ENCODE peak calls at places on chromosomes 5 and 9, in seven cellular contexts. H is HEK293T, L is HCT116, J is H1, T is K562, K is HepG2, Q is GM12878. I is an unnamed sample.

GRCh38 chr5:157511656-157512644 is 51.9 kb downstream of the NIPAL4 start:
- DNase-seq in J (no peak), L (peak), K (peak), H (peak), T (peak), Q (no peak), I (peak)

GRCh38 chr5:132049093-132049492 is 11.4 kb upstream of the IL3 start:
- DNase-seq in L (no peak), Q (no peak), J (no peak), T (no peak), H (no peak), K (no peak), I (no peak)

GRCh38 chr5:134590992-134591659 is 41.5 kb downstream of the SAR1B start:
- DNase-seq in L (peak), T (no peak), Q (no peak), J (no peak), K (peak), H (no peak), I (no peak)

GRCh38 chr5:474826-475661 is 32.1 kb downstream of the EXOC3 start:
- DNase-seq in T (no peak), H (no peak), J (no peak), L (no peak), K (no peak), Q (no peak), I (peak)

GRCh38 chr9:119861801-119862200 is 492.6 kb upstream of the BRINP1 start:
- DNase-seq in Q (no peak), J (no peak), K (no peak), H (no peak), L (no peak), T (no peak), I (no peak)

GRCh38 chr5:17315710-17316221 is 98.3 kb downstream of the BASP1 start:
- DNase-seq in J (no peak), K (no peak), H (no peak), Q (no peak), T (no peak), L (no peak), I (no peak)

GRCh38 chr5:139470821-139471300 is at the start of gene SMIM33:
- DNase-seq in L (no peak), Q (no peak), K (no peak), T (no peak), J (no peak), H (no peak), I (no peak)

GRCh38 chr5:43145071-43145470 is 24.4 kb downstream of the ZNF131 start:
- DNase-seq in K (no peak), L (no peak), Q (no peak), H (no peak), T (no peak), J (no peak), I (no peak)

GRCh38 chr5:154472871-154473580 is 5.0 kb downstream of the HAND1 start:
- DNase-seq in T (no peak), H (no peak), Q (no peak), K (no peak), J (peak), L (no peak), I (peak)

GRCh38 chr5:139752506-139753350 is 42.9 kb upstream of the PSD2 start:
- DNase-seq in H (no peak), Q (no peak), L (no peak), T (peak), J (no peak), K (no peak), I (no peak)

GRCh38 chr9:77003366-77003765 is 16.1 kb upstream of the FOXB2 start:
- DNase-seq in K (no peak), T (no peak), H (no peak), Q (no peak), L (no peak), J (peak), I (no peak)

GRCh38 chr9:16571127-16571848 is 299.2 kb downstream of the BNC2 start:
- DNase-seq in Q (no peak), L (no peak), T (no peak), H (no peak), J (no peak), K (no peak), I (no peak)

GRCh38 chr9:131641618-131642495 is 96.5 kb downstream of the PRRT1B start:
- DNase-seq in T (no peak), L (no peak), H (no peak), Q (no peak), K (no peak), J (no peak), I (no peak)

GRCh38 chr9:125343518-125344284 is 82.1 kb downstream of the GAPVD1 start:
- DNase-seq in J (no peak), T (no peak), H (peak), K (no peak), Q (no peak), L (no peak), I (peak)

GRCh38 chr5:126248611-126249010 is 174.6 kb upstream of the GRAMD2B start:
- DNase-seq in L (no peak), K (no peak), H (no peak), J (no peak), T (no peak), Q (no peak), I (no peak)

GRCh38 chr5:150781706-150782614 is 3.4 kb downstream of the SMIM3 start:
- DNase-seq in Q (no peak), T (no peak), J (no peak), K (peak), L (no peak), H (no peak), I (no peak)

GRCh38 chr9:93468763-93469456 is 15.5 kb upstream of the FAM120AOS start:
- DNase-seq in J (no peak), H (peak), T (no peak), K (no peak), L (no peak), Q (no peak), I (no peak)

GRCh38 chr9:105146677-105147076 is 97.8 kb upstream of the SLC44A1 start:
- DNase-seq in T (no peak), H (no peak), L (no peak), J (no peak), K (no peak), Q (no peak), I (no peak)

GRCh38 chr9:20041717-20042116 is 252.9 kb upstream of the SLC24A2 start:
- DNase-seq in Q (no peak), L (no peak), T (no peak), K (no peak), J (no peak), H (no peak), I (no peak)

GRCh38 chr5:91403404-91403803 is 20.3 kb upstream of the ARRDC3 start:
- DNase-seq in T (no peak), L (no peak), J (no peak), Q (no peak), H (no peak), K (no peak), I (no peak)

GRCh38 chr9:99905833-99906402 is 536 bp upstream of the STX17 start:
- DNase-seq in Q (no peak), J (no peak), K (no peak), T (no peak), H (no peak), L (no peak), I (no peak)

GRCh38 chr5:175034924-175035323 is 310.5 kb downstream of the MSX2 start:
- DNase-seq in K (no peak), Q (no peak), T (no peak), L (no peak), H (no peak), J (no peak), I (no peak)

GRCh38 chr9:32966036-32966435 is 35.4 kb downstream of the APTX start:
- DNase-seq in H (no peak), K (no peak), L (no peak), J (no peak), T (no peak), Q (no peak), I (no peak)

DNA sequence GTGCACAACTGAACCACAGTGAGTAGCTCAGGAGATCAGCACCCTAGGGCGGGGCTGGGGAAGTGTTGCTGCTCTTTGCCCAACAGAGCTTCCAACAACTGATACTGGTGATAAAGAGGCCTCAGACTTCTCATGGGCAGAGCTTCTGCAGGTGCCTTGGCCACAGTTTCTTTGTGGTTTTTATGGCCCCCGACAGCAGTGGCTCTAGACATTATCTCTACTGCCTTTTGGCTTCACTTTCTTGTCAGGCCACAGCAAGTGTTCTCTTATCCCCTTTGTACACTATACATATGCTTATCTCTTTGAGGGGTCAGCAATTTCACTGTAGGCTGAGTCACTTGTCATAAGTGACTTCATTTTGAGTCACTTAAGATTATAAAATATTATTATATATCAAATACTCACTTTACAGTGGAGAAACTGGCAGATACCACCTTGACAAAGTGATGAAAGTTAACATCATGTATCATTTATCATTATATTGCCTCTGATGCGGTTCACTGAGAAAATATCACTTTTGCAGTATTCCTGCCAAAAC is 90.9 kb upstream of the COX7C start:
- DNase-seq in T (peak), K (no peak), H (no peak), J (no peak), Q (no peak), L (no peak), I (no peak)
- TF ChIP-seq SP1 in T (peak), K (no peak), H (no peak), J (no peak), Q (no peak), L (no peak), I (no peak)

GRCh38 chr9:115018547-115019435 is 88.4 kb upstream of the TNFSF8 start:
- DNase-seq in Q (no peak), T (no peak), J (no peak), L (no peak), H (no peak), K (no peak), I (no peak)
- TF ChIP-seq SP1 in Q (no peak), T (no peak), J (no peak), L (no peak), H (no peak), K (no peak), I (no peak)

GRCh38 chr9:127438394-127438793 is 12.8 kb downstream of the RPL12 start:
- DNase-seq in T (no peak), Q (no peak), H (no peak), J (no peak), L (no peak), K (no peak), I (no peak)

DNA sequence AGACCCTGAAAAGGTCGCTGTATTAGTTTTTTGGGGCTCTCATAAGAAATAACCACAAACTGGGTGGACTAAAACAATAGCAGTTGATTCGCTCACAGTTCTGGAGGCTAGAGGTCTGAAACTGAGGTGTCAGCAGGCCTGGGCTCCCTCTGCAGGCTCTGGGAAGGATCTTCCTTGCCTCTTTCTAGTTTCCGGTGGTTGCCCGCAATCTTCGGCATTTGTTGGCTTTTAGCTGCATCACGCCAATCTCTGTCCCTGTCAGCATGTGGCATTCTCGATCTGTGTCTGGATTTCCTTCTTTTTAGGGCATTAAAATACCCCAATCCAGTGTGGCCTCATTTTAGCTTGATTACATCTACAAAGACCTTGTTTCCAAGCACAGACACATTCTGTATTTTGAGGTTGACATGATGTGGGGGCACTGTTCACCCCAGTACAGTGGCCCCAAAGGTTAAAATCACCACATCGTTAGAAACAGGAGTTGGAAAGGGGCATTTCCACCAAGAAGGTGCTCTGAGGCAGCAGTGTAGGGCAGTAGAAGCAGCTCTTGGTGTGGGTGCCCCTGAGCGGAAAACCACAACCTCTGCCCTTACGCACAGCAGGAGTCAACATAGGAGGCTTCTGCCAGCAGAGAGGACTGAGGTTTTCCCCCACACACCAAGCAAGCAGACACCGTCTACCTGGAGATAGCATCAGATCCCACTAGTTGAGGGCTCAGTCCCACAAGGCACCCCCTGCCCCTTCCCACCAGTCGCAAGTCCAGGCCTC is 13.5 kb downstream of the ZNF79 start:
- DNase-seq in J (no peak), H (no peak), L (no peak), Q (no peak), K (no peak), T (no peak), I (no peak)
- TF ChIP-seq SP1 in J (no peak), H (no peak), L (no peak), Q (no peak), K (no peak), T (no peak), I (no peak)

GRCh38 chr9:109349431-109349846 is 28.6 kb upstream of the EPB41L4B start:
- DNase-seq in Q (no peak), L (no peak), T (no peak), H (no peak), J (no peak), K (no peak), I (no peak)
- TF ChIP-seq SP1 in Q (no peak), L (no peak), T (no peak), H (no peak), J (no peak), K (no peak), I (no peak)

DNA sequence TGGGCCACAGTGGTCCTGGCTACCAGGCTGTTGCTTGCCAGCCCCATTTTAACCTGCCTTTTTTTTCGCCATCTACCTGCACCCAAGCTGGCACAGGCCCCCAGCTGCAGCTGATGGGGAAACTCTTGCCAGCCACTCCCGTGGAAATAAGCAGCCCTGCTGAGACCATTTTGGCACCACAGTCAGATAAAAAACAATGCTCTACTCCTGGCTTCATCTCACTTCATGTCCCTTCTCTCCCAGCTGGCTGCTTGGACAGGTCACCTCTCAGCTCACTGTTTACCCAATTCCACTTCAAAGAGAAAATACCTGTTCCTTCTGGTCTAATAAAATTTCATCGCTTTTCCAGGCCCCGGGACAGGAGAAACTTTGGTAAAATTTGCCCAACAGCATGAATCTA is 322.6 kb upstream of the SLC30A5 start:
- DNase-seq in L (no peak), K (no peak), T (no peak), H (no peak), J (no peak), Q (no peak), I (no peak)
- TF ChIP-seq SP1 in L (no peak), K (no peak), T (no peak), H (no peak), J (no peak), Q (no peak), I (no peak)

DNA sequence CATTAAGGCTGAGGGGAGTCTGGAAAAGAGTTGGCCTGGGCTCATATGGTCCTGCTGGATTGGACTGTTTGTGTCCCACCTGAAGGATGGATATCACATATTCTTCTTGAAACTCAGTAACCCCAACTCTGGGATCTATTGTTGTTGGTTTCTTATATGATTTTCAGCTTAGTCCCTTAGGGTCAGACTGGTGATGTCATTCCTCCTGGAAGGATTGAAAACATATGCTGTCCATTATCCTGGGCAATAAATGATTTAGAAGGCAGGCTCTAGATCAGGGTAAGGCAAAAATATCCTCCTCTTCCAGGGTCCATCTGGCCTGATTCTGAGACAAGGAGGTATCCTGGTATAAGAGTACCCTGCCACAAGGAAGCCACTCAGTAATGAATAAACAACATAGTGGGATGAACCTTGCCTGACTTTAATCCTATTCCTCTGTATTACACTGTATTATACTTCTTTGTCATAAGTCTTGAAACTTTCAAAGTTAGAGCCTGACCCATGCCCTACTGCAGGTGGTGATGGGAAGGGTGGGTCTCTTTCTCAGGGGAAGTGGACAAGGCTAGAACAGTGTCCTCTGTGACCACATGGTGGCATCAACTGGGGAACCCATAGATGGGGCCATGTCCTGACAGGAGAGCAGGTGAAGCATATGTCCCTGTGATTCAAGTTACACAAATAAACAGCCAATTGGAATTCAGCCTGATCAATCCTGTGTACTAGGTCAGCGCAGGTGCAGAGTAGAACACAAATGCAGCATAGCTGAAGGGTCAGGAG is 454.4 kb upstream of the TRPC7 start:
- DNase-seq in T (no peak), K (no peak), H (no peak), L (no peak), Q (no peak), J (no peak), I (no peak)
- TF ChIP-seq SP1 in T (no peak), K (no peak), H (no peak), L (no peak), Q (no peak), J (no peak), I (no peak)

GRCh38 chr9:98806394-98807069 is 938 bp upstream of the GALNT12 start:
- DNase-seq in K (no peak), T (no peak), L (no peak), H (no peak), J (no peak), Q (no peak), I (no peak)
- TF ChIP-seq SP1 in K (no peak), T (no peak), L (no peak), H (no peak), J (no peak), Q (no peak), I (no peak)

GRCh38 chr5:55993013-55993412 is 1.8 kb downstream of the IL6ST start:
- DNase-seq in L (no peak), H (peak), J (no peak), T (no peak), K (no peak), Q (no peak), I (no peak)

GRCh38 chr5:55991768-55992486 is 2.8 kb downstream of the IL6ST start:
- DNase-seq in T (no peak), Q (no peak), K (peak), H (no peak), J (no peak), L (no peak), I (no peak)

GRCh38 chr5:55994502-55994997 is at the start of gene IL6ST:
- DNase-seq in K (peak), H (peak), L (no peak), T (no peak), J (no peak), Q (no peak), I (no peak)

GRCh38 chr5:55994998-55995914 is 493 bp upstream of the IL6ST start:
- DNase-seq in J (peak), H (peak), T (peak), K (peak), Q (peak), L (peak), I (peak)

DNA sequence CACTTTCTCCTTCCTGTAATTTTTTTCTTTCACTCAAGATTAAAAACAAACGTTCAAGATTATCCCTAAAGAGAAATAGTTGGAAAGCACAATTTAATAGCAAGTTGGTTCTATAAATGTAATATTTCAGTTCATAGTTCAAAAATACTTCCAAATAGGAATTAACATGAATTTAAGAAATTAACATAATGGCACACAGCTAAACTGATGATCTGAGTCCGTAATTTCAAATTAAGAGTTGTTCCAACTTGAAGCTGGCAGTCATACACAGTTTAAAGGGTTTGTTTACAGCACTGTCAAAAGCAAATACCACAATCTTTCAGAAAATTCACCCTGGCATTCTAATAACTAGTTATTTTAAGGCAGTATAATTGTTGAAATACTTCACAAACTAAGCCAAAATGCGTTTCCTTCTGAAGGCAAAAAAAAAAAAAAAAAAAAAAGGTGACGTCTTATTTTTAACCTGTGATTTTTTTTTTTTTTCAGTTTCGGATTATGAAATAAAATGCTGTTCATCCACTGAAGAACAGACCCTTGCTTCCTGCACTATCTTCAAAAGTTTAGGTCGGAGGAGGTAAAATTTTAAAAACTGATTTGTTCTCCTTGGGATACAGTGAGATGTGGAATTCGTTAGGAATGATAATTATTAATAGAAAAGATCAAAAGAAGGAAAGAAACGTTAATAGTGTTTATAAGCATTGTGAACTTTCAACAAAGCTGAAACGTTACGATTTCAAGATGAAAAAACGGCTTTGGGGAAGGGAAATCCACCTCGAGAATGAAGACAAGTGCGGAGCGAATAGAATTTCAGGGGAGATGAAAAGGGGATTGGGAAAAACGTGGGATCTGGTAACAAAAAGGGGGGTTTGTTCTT is 898 bp downstream of the IL6ST start:
- DNase-seq in H (no peak), L (no peak), Q (no peak), K (no peak), J (no peak), T (no peak), I (no peak)
- TF ChIP-seq SP1 in H (no peak), L (no peak), Q (no peak), K (no peak), J (no peak), T (no peak), I (no peak)

I was measured in WTC11.